ENCODE peak calls at places on chromosomes 16 and 17, in four cellular contexts. One of them, this sample, is unnamed.

GRCh38 chr16:31472559-31473203 is 729 bp downstream of the TGFB1I1 start:
- DNase-seq in RWPE1: peak
- DNase-seq in left ventricle myocardium inferior: peak
- DNase-seq in Peyer's patch: peak
- DNase-seq in this sample: peak

GRCh38 chr17:72122002-72122310 is 1.1 kb downstream of the SOX9 start:
- DNase-seq in Peyer's patch: no peak
- DNase-seq in left ventricle myocardium inferior: no peak
- DNase-seq in RWPE1: peak
- DNase-seq in this sample: no peak

GRCh38 chr17:28159004-28159403 is 116.5 kb downstream of the NLK start:
- DNase-seq in left ventricle myocardium inferior: no peak
- DNase-seq in Peyer's patch: no peak
- DNase-seq in RWPE1: no peak
- DNase-seq in this sample: no peak

GRCh38 chr17:32484628-32485027 is 2.2 kb upstream of the CDK5R1 start:
- DNase-seq in RWPE1: no peak
- DNase-seq in Peyer's patch: peak
- DNase-seq in left ventricle myocardium inferior: no peak
- DNase-seq in this sample: no peak

GRCh38 chr17:65104973-65105372 is 32.2 kb upstream of the RGS9 start:
- DNase-seq in Peyer's patch: no peak
- DNase-seq in RWPE1: no peak
- DNase-seq in left ventricle myocardium inferior: no peak
- DNase-seq in this sample: no peak

GRCh38 chr17:57677858-57678257 is 67.2 kb downstream of the CCDC182 start:
- DNase-seq in RWPE1: no peak
- DNase-seq in Peyer's patch: no peak
- DNase-seq in left ventricle myocardium inferior: no peak
- DNase-seq in this sample: no peak

GRCh38 chr17:8725881-8726280 is 18.8 kb downstream of the CCDC42 start:
- DNase-seq in RWPE1: no peak
- DNase-seq in left ventricle myocardium inferior: no peak
- DNase-seq in Peyer's patch: no peak
- DNase-seq in this sample: no peak

GRCh38 chr17:6323626-6324356 is 111.1 kb downstream of the AIPL1 start:
- DNase-seq in RWPE1: peak
- DNase-seq in Peyer's patch: no peak
- DNase-seq in left ventricle myocardium inferior: no peak
- DNase-seq in this sample: no peak

GRCh38 chr17:38711792-38712571 is 6.9 kb downstream of the MLLT6 start:
- DNase-seq in Peyer's patch: no peak
- DNase-seq in left ventricle myocardium inferior: peak
- DNase-seq in RWPE1: no peak
- DNase-seq in this sample: no peak

GRCh38 chr16:76108460-76108859 is 168.7 kb upstream of the CNTNAP4 start:
- DNase-seq in RWPE1: no peak
- DNase-seq in Peyer's patch: no peak
- DNase-seq in left ventricle myocardium inferior: no peak
- DNase-seq in this sample: no peak

GRCh38 chr16:4319454-4319853 is 3.6 kb downstream of the GLIS2 start:
- DNase-seq in left ventricle myocardium inferior: no peak
- DNase-seq in Peyer's patch: no peak
- DNase-seq in RWPE1: no peak
- DNase-seq in this sample: no peak

GRCh38 chr16:75193730-75194444 is 13.1 kb downstream of the CTRB2 start:
- DNase-seq in RWPE1: no peak
- DNase-seq in left ventricle myocardium inferior: no peak
- DNase-seq in Peyer's patch: no peak
- DNase-seq in this sample: no peak

GRCh38 chr17:67759355-67760171 is 41.8 kb downstream of the NOL11 start:
- DNase-seq in left ventricle myocardium inferior: peak
- DNase-seq in RWPE1: no peak
- DNase-seq in Peyer's patch: no peak
- DNase-seq in this sample: no peak

GRCh38 chr16:56409195-56409594 is 16.1 kb downstream of the AMFR start:
- DNase-seq in RWPE1: peak
- DNase-seq in Peyer's patch: no peak
- DNase-seq in left ventricle myocardium inferior: no peak
- DNase-seq in this sample: no peak

GRCh38 chr16:66834746-66835145 is 4.0 kb upstream of the NAE1 start:
- DNase-seq in Peyer's patch: no peak
- DNase-seq in left ventricle myocardium inferior: no peak
- DNase-seq in RWPE1: no peak
- DNase-seq in this sample: no peak

GRCh38 chr16:24776486-24777220 is 47.2 kb downstream of the TNRC6A start:
- DNase-seq in Peyer's patch: no peak
- DNase-seq in RWPE1: no peak
- DNase-seq in left ventricle myocardium inferior: peak
- DNase-seq in this sample: peak

GRCh38 chr17:39483506-39483905 is 22.2 kb downstream of the CDK12 start:
- DNase-seq in RWPE1: no peak
- DNase-seq in left ventricle myocardium inferior: no peak
- DNase-seq in Peyer's patch: no peak
- DNase-seq in this sample: no peak

GRCh38 chr17:27320222-27320560 is 26.3 kb downstream of the WSB1 start:
- DNase-seq in left ventricle myocardium inferior: no peak
- DNase-seq in RWPE1: no peak
- DNase-seq in Peyer's patch: no peak
- DNase-seq in this sample: no peak

GRCh38 chr17:4195306-4195705 is 52.3 kb downstream of the CYB5D2 start:
- DNase-seq in left ventricle myocardium inferior: no peak
- DNase-seq in Peyer's patch: no peak
- DNase-seq in RWPE1: peak
- DNase-seq in this sample: no peak

GRCh38 chr17:76075364-76076099 is 951 bp downstream of the GALR2 start:
- DNase-seq in RWPE1: no peak
- DNase-seq in left ventricle myocardium inferior: no peak
- DNase-seq in Peyer's patch: no peak
- DNase-seq in this sample: no peak

GRCh38 chr17:35371934-35372333 is 1.5 kb downstream of the SLFN11 start:
- DNase-seq in Peyer's patch: no peak
- DNase-seq in RWPE1: no peak
- DNase-seq in left ventricle myocardium inferior: no peak
- DNase-seq in this sample: no peak

GRCh38 chr17:35373532-35373983 is at the start of gene SLFN11:
- DNase-seq in RWPE1: peak
- DNase-seq in Peyer's patch: peak
- DNase-seq in left ventricle myocardium inferior: peak
- DNase-seq in this sample: peak

GRCh38 chr17:35374766-35375344 is 1.4 kb upstream of the SLFN11 start:
- DNase-seq in Peyer's patch: no peak
- DNase-seq in left ventricle myocardium inferior: no peak
- DNase-seq in RWPE1: no peak
- DNase-seq in this sample: no peak

GRCh38 chr17:35373984-35374765 is 754 bp upstream of the SLFN11 start:
- DNase-seq in RWPE1: peak
- DNase-seq in left ventricle myocardium inferior: peak
- DNase-seq in Peyer's patch: peak
- DNase-seq in this sample: peak

GRCh38 chr17:35372846-35373531 is 432 bp downstream of the SLFN11 start:
- DNase-seq in left ventricle myocardium inferior: peak
- DNase-seq in RWPE1: peak
- DNase-seq in Peyer's patch: no peak
- DNase-seq in this sample: no peak
- TF ChIP-seq CTCF in left ventricle myocardium inferior: no peak
- TF ChIP-seq CTCF in RWPE1: no peak
- TF ChIP-seq CTCF in Peyer's patch: no peak
- TF ChIP-seq CTCF in this sample: no peak

GRCh38 chr17:77441130-77441920 is 300.6 kb downstream of the SEC14L1 start:
- DNase-seq in Peyer's patch: no peak
- DNase-seq in RWPE1: no peak
- DNase-seq in left ventricle myocardium inferior: no peak
- DNase-seq in this sample: no peak
- TF ChIP-seq CTCF in Peyer's patch: no peak
- TF ChIP-seq CTCF in RWPE1: no peak
- TF ChIP-seq CTCF in left ventricle myocardium inferior: no peak
- TF ChIP-seq CTCF in this sample: no peak

DNA sequence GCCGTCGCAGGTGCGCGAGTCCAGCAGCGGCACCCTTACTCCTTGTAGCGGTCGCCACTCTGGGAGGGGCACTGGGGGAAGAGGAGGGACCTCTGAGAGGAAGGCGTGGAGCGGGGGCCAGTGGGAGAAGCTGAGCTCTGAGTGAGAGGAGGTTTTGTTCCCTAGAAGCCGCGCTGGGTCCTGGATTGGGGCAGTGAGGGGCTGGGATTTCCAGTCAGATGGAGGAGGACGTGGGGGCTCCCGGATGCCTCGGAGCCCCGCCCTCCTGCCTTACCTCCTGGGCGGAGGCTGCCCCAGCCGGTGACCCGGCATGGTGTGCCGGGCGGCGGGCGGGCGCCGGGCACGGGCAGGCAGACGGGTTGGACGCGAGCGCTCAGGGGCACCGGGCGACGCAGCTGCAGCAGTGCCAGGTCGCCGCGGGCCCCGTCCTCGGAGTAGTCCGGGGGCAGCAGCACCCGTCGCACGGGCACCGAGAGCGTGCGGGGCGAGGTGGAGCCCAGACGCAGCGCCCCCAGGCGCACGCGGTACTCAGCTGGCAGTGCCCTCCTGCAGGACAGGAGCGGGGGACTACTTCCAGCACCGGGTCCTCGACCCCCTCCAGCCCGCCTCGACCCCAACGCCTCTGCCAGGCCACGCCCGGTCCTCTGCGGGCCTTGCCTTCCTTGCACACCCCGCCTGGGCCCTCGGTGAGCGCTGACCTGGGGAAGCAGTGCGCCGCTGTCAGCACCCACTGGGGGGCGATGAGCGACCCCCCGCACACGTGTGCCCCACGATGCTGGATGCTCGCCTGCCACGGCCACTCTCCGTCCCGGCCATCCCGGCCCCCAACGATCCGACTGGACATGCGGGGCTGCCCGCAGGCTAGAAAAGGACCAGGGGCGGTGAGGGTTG is 2.0 kb downstream of the PRSS33 start:
- DNase-seq in Peyer's patch: peak
- DNase-seq in RWPE1: no peak
- DNase-seq in left ventricle myocardium inferior: no peak
- DNase-seq in this sample: no peak
- TF ChIP-seq CTCF in Peyer's patch: no peak
- TF ChIP-seq CTCF in RWPE1: peak
- TF ChIP-seq CTCF in left ventricle myocardium inferior: no peak
- TF ChIP-seq CTCF in this sample: no peak

GRCh38 chr17:78313735-78314648 is 45.9 kb downstream of the SOCS3 start:
- DNase-seq in Peyer's patch: peak
- DNase-seq in left ventricle myocardium inferior: peak
- DNase-seq in RWPE1: peak
- DNase-seq in this sample: no peak

GRCh38 chr17:78316115-78316866 is 43.6 kb downstream of the SOCS3 start:
- DNase-seq in RWPE1: no peak
- DNase-seq in left ventricle myocardium inferior: no peak
- DNase-seq in Peyer's patch: no peak
- DNase-seq in this sample: no peak

GRCh38 chr17:78316867-78317816 is 42.7 kb downstream of the SOCS3 start:
- DNase-seq in Peyer's patch: peak
- DNase-seq in RWPE1: peak
- DNase-seq in left ventricle myocardium inferior: no peak
- DNase-seq in this sample: no peak

GRCh38 chr17:78314683-78315354 is 45.1 kb downstream of the SOCS3 start:
- DNase-seq in Peyer's patch: no peak
- DNase-seq in RWPE1: no peak
- DNase-seq in left ventricle myocardium inferior: no peak
- DNase-seq in this sample: no peak

GRCh38 chr17:78315355-78316114 is 44.3 kb downstream of the SOCS3 start:
- DNase-seq in left ventricle myocardium inferior: peak
- DNase-seq in Peyer's patch: peak
- DNase-seq in RWPE1: peak
- DNase-seq in this sample: peak
- TF ChIP-seq CTCF in left ventricle myocardium inferior: no peak
- TF ChIP-seq CTCF in Peyer's patch: no peak
- TF ChIP-seq CTCF in RWPE1: peak
- TF ChIP-seq CTCF in this sample: no peak

This sample was measured in AG09319.